ENCODE peak calls at places on chromosomes 12 and 14, in four cellular contexts. One of them, this sample, is unnamed.

GRCh38 chr12:118060301-118061010 is 523 bp downstream of the WSB2 start:
- DNase-seq in GM03348: peak; percentile 78
- DNase-seq in MCF 10A: no peak
- DNase-seq in cardiac fibroblast: peak; percentile 24
- DNase-seq in this sample: peak; percentile 29

GRCh38 chr12:7959278-7960063 is 23.5 kb upstream of the SLC2A3 start:
- DNase-seq in MCF 10A: peak; percentile 96
- DNase-seq in cardiac fibroblast: peak; percentile 9
- DNase-seq in GM03348: no peak
- DNase-seq in this sample: peak; percentile 8

GRCh38 chr12:58889557-58889956 is 30.7 kb downstream of the LRIG3 start:
- DNase-seq in GM03348: no peak
- DNase-seq in cardiac fibroblast: no peak
- DNase-seq in MCF 10A: no peak
- DNase-seq in this sample: no peak

GRCh38 chr12:49867580-49868341 is 24.9 kb upstream of the BCDIN3D start:
- DNase-seq in MCF 10A: no peak
- DNase-seq in cardiac fibroblast: peak; percentile 19
- DNase-seq in GM03348: no peak
- DNase-seq in this sample: peak; percentile 64

GRCh38 chr12:85424581-85425348 is 144.7 kb downstream of the ALX1 start:
- DNase-seq in MCF 10A: peak; percentile 50
- DNase-seq in GM03348: peak; percentile 19
- DNase-seq in cardiac fibroblast: peak; percentile 49
- DNase-seq in this sample: peak; percentile 45

GRCh38 chr14:93056166-93056839 is 59.4 kb downstream of the ITPK1 start:
- DNase-seq in MCF 10A: no peak
- DNase-seq in GM03348: no peak
- DNase-seq in cardiac fibroblast: peak; percentile 38
- DNase-seq in this sample: peak; percentile 45

GRCh38 chr12:132445884-132446471 is 44.0 kb upstream of the FBRSL1 start:
- DNase-seq in cardiac fibroblast: peak; percentile 79
- DNase-seq in GM03348: no peak
- DNase-seq in MCF 10A: no peak
- DNase-seq in this sample: no peak

GRCh38 chr12:53251477-53252348 is 16.4 kb upstream of the ESPL1 start:
- DNase-seq in MCF 10A: peak; percentile 77
- DNase-seq in GM03348: peak; percentile 96
- DNase-seq in cardiac fibroblast: peak; percentile 60
- DNase-seq in this sample: peak; percentile 83

GRCh38 chr12:34406996-34407300 is 384.7 kb downstream of the ALG10 start:
- DNase-seq in cardiac fibroblast: no peak
- DNase-seq in GM03348: no peak
- DNase-seq in MCF 10A: no peak
- DNase-seq in this sample: no peak

GRCh38 chr12:4278582-4278939 is 5.0 kb downstream of the CCND2 start:
- DNase-seq in cardiac fibroblast: no peak
- DNase-seq in MCF 10A: no peak
- DNase-seq in GM03348: no peak
- DNase-seq in this sample: peak; percentile 44

GRCh38 chr12:52612431-52613290 is 5.7 kb downstream of the KRT73 start:
- DNase-seq in MCF 10A: no peak
- DNase-seq in GM03348: no peak
- DNase-seq in cardiac fibroblast: no peak
- DNase-seq in this sample: no peak

GRCh38 chr14:70096866-70097265 is 91.9 kb downstream of the SLC8A3 start:
- DNase-seq in GM03348: peak; percentile 28
- DNase-seq in cardiac fibroblast: peak; percentile 3
- DNase-seq in MCF 10A: peak; percentile 9
- DNase-seq in this sample: peak; percentile 36

GRCh38 chr12:92987362-92987761 is 58.3 kb upstream of the EEA1 start:
- DNase-seq in MCF 10A: peak; percentile 77
- DNase-seq in cardiac fibroblast: peak; percentile 90
- DNase-seq in GM03348: peak; percentile 71
- DNase-seq in this sample: peak; percentile 83

GRCh38 chr14:92510972-92511371 is 2.6 kb upstream of the RIN3 start:
- DNase-seq in MCF 10A: peak; percentile 16
- DNase-seq in cardiac fibroblast: no peak
- DNase-seq in GM03348: no peak
- DNase-seq in this sample: no peak

GRCh38 chr14:26191666-26192065 is 406.2 kb downstream of the NOVA1 start:
- DNase-seq in GM03348: no peak
- DNase-seq in cardiac fibroblast: no peak
- DNase-seq in MCF 10A: no peak
- DNase-seq in this sample: no peak

GRCh38 chr12:116303929-116304328 is 26.4 kb upstream of the MED13L start:
- DNase-seq in MCF 10A: peak; percentile 47
- DNase-seq in cardiac fibroblast: peak; percentile 54
- DNase-seq in GM03348: peak; percentile 85
- DNase-seq in this sample: no peak

GRCh38 chr12:66861157-66861750 is 182.4 kb upstream of the GRIP1 start:
- DNase-seq in GM03348: peak; percentile 60
- DNase-seq in cardiac fibroblast: peak; percentile 69
- DNase-seq in MCF 10A: peak; percentile 59
- DNase-seq in this sample: peak; percentile 61

GRCh38 chr12:25438638-25439037 is 114.4 kb downstream of the LMNTD1 start:
- DNase-seq in MCF 10A: no peak
- DNase-seq in cardiac fibroblast: peak; percentile 45
- DNase-seq in GM03348: peak; percentile 27
- DNase-seq in this sample: no peak

GRCh38 chr14:55580401-55581010 is 499 bp downstream of the KTN1 start:
- DNase-seq in MCF 10A: peak; percentile 33
- DNase-seq in GM03348: peak; percentile 84
- DNase-seq in cardiac fibroblast: peak; percentile 31
- DNase-seq in this sample: peak; percentile 68

GRCh38 chr14:75011356-75012097 is 8.8 kb downstream of the EIF2B2 start:
- DNase-seq in cardiac fibroblast: peak; percentile 77
- DNase-seq in MCF 10A: peak; percentile 33
- DNase-seq in GM03348: peak; percentile 55
- DNase-seq in this sample: peak; percentile 59

GRCh38 chr14:57487771-57488170 is 5.9 kb downstream of the CCDC198 start:
- DNase-seq in GM03348: peak; percentile 24
- DNase-seq in cardiac fibroblast: peak; percentile 6
- DNase-seq in MCF 10A: no peak
- DNase-seq in this sample: no peak

GRCh38 chr12:87988534-87988933 is 40.7 kb downstream of the C12orf50 start:
- DNase-seq in GM03348: no peak
- DNase-seq in MCF 10A: no peak
- DNase-seq in cardiac fibroblast: no peak
- DNase-seq in this sample: no peak

GRCh38 chr12:41277019-41277770 is 89.1 kb downstream of the PDZRN4 start:
- DNase-seq in MCF 10A: peak; percentile 52
- DNase-seq in GM03348: peak; percentile 59
- DNase-seq in cardiac fibroblast: peak; percentile 68
- DNase-seq in this sample: peak; percentile 39